ENCODE peak calls at places on chromosome 13, in four cellular contexts. A is K562, D is HepG2, U is GM12878. E is an unnamed sample.

GRCh38 chr13:24671367-24672117 is 8.7 kb upstream of the ATP12A start:
- DNase-seq in A (peak), D (peak), U (no peak), E (peak)

GRCh38 chr13:29801737-29802305 is 48.6 kb downstream of the UBL3 start:
- DNase-seq in A (no peak), D (no peak), U (no peak), E (no peak)

GRCh38 chr13:51784097-51784496 is 19.9 kb downstream of the DHRS12 start:
- DNase-seq in A (no peak), D (no peak), U (no peak), E (no peak)

GRCh38 chr13:46121597-46122163 is 16.8 kb upstream of the CPB2 start:
- DNase-seq in A (no peak), D (peak), U (no peak), E (no peak)

GRCh38 chr13:33277946-33278345 is 7.6 kb downstream of the STARD13 start:
- DNase-seq in A (no peak), D (no peak), U (no peak), E (no peak)

GRCh38 chr13:98315902-98316301 is 138.8 kb upstream of the RNF113B start:
- DNase-seq in A (no peak), D (no peak), U (no peak), E (no peak)

GRCh38 chr13:110820311-110820710 is 94.6 kb downstream of the ANKRD10 start:
- DNase-seq in A (no peak), D (no peak), U (no peak), E (no peak)

GRCh38 chr13:80082396-80083096 is 258.4 kb downstream of the SPRY2 start:
- DNase-seq in A (no peak), D (no peak), U (no peak), E (peak)

GRCh38 chr13:76854894-76855293 is 31.3 kb downstream of the KCTD12 start:
- DNase-seq in A (no peak), D (no peak), U (no peak), E (no peak)

GRCh38 chr13:70098669-70099068 is 9.0 kb upstream of the ATXN8OS start:
- DNase-seq in A (no peak), D (no peak), U (no peak), E (peak)

GRCh38 chr13:67228909-67229308 is 1.2 kb downstream of the PCDH9 start:
- DNase-seq in A (no peak), D (no peak), U (no peak), E (peak)

GRCh38 chr13:73039201-73040108 is 19.4 kb upstream of the KLF5 start:
- DNase-seq in A (no peak), D (no peak), U (no peak), E (no peak)

GRCh38 chr13:102667911-102668310 is 26.9 kb downstream of the METTL21C start:
- DNase-seq in A (no peak), D (peak), U (no peak), E (no peak)

GRCh38 chr13:41546372-41547252 is 89.3 kb downstream of the RGCC start:
- DNase-seq in A (no peak), D (peak), U (no peak), E (no peak)

GRCh38 chr13:44211286-44211685 is 162.3 kb upstream of the SERP2 start:
- DNase-seq in A (no peak), D (no peak), U (no peak), E (no peak)

GRCh38 chr13:44583126-44583525 is 7.0 kb upstream of the TSC22D1 start:
- DNase-seq in A (no peak), D (no peak), U (no peak), E (no peak)

GRCh38 chr13:94480672-94481145 is 1.2 kb upstream of the DCT start:
- DNase-seq in A (no peak), D (no peak), U (no peak), E (no peak)

GRCh38 chr13:55999709-56000108 is 1141.0 kb upstream of the PRR20A start:
- DNase-seq in A (no peak), D (no peak), U (no peak), E (no peak)

GRCh38 chr13:54433511-54434206 is 1405.0 kb downstream of the OLFM4 start:
- DNase-seq in A (no peak), D (peak), U (no peak), E (no peak)

GRCh38 chr13:52846567-52847321 is 1.7 kb downstream of the PCDH8 start:
- DNase-seq in A (no peak), D (no peak), U (no peak), E (peak)

GRCh38 chr13:75723927-75724326 is 87.8 kb downstream of the LMO7 start:
- DNase-seq in A (no peak), D (no peak), U (no peak), E (no peak)

GRCh38 chr13:93534181-93534700 is 307.6 kb downstream of the GPC6 start:
- DNase-seq in A (no peak), D (no peak), U (no peak), E (no peak)

GRCh38 chr13:20064128-20064527 is 96.7 kb downstream of the GJA3 start:
- DNase-seq in A (no peak), D (no peak), U (no peak), E (peak)

GRCh38 chr13:47484564-47484963 is 516.5 kb downstream of the SUCLA2 start:
- DNase-seq in A (no peak), D (peak), U (no peak), E (no peak)

GRCh38 chr13:24178847-24179845 is 18.6 kb downstream of the SPATA13 start:
- DNase-seq in A (no peak), D (no peak), U (no peak), E (peak)

GRCh38 chr13:113882266-113882627 is 18.4 kb upstream of the GAS6 start:
- DNase-seq in A (no peak), D (no peak), U (no peak), E (peak)

GRCh38 chr13:113883314-113883811 is 19.5 kb upstream of the GAS6 start:
- DNase-seq in A (no peak), D (no peak), U (no peak), E (no peak)

GRCh38 chr13:113882716-113883115 is 18.8 kb upstream of the GAS6 start:
- DNase-seq in A (no peak), D (no peak), U (no peak), E (no peak)

GRCh38 chr13:113884821-113885220 is 20.9 kb upstream of the GAS6 start:
- DNase-seq in A (no peak), D (no peak), U (no peak), E (no peak)

GRCh38 chr13:113883921-113884804 is 20.3 kb upstream of the GAS6 start:
- DNase-seq in A (no peak), D (no peak), U (no peak), E (no peak)
- TF ChIP-seq MAX in A (no peak), D (no peak), U (no peak), E (no peak)

DNA sequence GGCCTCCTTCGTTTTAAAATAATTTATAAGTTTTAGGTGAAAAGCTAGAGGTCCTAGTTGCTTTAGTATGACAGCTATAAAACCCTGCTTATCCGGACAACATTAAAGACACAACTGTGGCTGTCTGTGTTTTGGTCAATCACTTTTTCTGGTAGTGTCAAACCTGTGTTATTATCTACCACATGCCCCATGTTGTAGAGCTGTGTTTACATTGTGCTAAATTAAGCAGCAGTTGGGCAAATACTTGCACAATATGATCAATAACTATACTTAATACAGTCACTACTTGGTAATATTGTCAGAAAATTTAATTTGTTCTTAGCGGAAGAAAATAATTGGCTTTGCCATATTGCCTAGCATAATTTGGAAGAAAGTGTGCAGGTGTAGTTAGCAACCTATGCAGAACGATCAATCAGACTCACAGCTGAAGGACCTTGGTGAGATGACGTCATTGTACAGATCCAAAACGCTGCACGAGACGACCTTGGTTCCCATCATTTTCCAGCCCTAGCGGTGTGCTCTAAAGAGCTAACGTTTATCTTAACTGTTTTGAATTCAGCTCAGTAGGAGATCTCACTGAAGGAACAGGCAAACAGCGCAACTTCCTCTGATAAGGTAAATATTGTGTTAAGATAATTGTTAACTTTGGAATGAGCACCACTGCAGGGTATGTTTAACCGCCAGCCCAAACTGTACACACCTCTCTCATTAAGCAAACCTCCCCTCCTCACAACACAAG is 476.6 kb downstream of the IRS2 start:
- DNase-seq in A (no peak), D (peak), U (no peak), E (no peak)
- TF ChIP-seq MYC in A (no peak), D (no peak), U (no peak), E (no peak)

DNA sequence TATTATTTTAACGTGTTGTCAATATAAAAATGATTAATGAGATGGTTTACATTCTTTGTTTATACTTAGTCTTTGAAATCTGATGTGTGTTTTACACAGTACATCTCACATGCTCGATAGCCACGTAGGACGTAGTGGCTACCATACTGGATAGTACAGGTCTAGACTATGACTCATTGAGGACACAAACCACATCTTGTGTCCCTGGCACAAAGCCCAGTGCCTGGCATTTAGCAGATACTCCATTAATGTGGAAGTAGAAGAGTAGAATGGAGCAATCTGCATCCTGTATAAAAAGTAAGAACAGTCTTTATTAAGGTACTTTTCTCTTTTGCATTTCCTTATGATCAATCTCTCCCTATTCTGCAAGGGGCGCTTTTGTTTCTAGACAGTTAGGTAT is 49.0 kb upstream of the FRY start:
- DNase-seq in A (no peak), D (peak), U (no peak), E (peak)
- TF ChIP-seq POLR2AphosphoS5 in A (no peak), D (no peak), U (no peak), E (no peak)

DNA sequence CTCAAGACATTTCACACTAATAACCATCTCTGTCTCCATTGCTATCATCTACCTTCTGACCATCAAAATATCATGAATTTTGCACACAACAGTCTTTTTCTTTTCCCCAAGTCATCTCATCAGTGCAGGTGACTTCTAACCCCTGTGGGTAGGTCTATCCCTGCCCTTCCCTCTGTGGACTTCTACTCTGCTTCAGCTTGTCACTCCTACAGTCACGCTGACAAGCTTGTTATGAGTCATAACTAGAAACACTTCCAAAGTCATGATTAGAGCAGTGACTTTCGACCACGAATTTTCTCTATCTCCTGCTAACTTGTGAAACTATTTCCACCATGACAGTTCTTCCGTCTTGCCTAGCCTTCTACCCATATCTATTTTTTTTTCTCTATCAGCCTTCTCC is 343.7 kb upstream of the ARGLU1 start:
- DNase-seq in A (no peak), D (no peak), U (no peak), E (no peak)
- TF ChIP-seq MAX in A (no peak), D (no peak), U (no peak), E (no peak)

GRCh38 chr13:38090913-38091312 is 221.3 kb upstream of the TRPC4 start:
- DNase-seq in A (no peak), D (no peak), U (no peak), E (no peak)
- TF ChIP-seq MYC in A (no peak), D (no peak), U (no peak), E (no peak)

E was measured in endothelial cell of umbilical vein.